ENCODE peak calls at places on chromosome 1, in seven cellular contexts. One of them, this sample, is unnamed.

GRCh38 chr1:174040387-174040786 is 18.2 kb upstream of the RC3H1 start:
- DNase-seq in brain microvascular endothelial cell: peak; percentile 89
- DNase-seq in aorta: no peak
- DNase-seq in cardiac muscle cell: no peak
- DNase-seq in BJ: no peak
- DNase-seq in uterus: no peak
- DNase-seq in neural progenitor cell: no peak
- DNase-seq in this sample: no peak

GRCh38 chr1:7253118-7253480 is 467.8 kb downstream of the CAMTA1 start:
- DNase-seq in brain microvascular endothelial cell: peak; percentile 61
- DNase-seq in aorta: no peak
- DNase-seq in cardiac muscle cell: no peak
- DNase-seq in BJ: no peak
- DNase-seq in uterus: no peak
- DNase-seq in neural progenitor cell: no peak
- DNase-seq in this sample: no peak

GRCh38 chr1:168714012-168714411 is 15.0 kb downstream of the DPT start:
- DNase-seq in brain microvascular endothelial cell: no peak
- DNase-seq in aorta: no peak
- DNase-seq in cardiac muscle cell: no peak
- DNase-seq in BJ: no peak
- DNase-seq in uterus: no peak
- DNase-seq in neural progenitor cell: no peak
- DNase-seq in this sample: no peak

GRCh38 chr1:9841460-9841859 is 17.7 kb upstream of the CLSTN1 start:
- DNase-seq in brain microvascular endothelial cell: no peak
- DNase-seq in aorta: no peak
- DNase-seq in cardiac muscle cell: no peak
- DNase-seq in BJ: no peak
- DNase-seq in uterus: no peak
- DNase-seq in neural progenitor cell: no peak
- DNase-seq in this sample: no peak

GRCh38 chr1:165847486-165847885 is 20.1 kb downstream of the UCK2 start:
- DNase-seq in brain microvascular endothelial cell: no peak
- DNase-seq in aorta: no peak
- DNase-seq in cardiac muscle cell: no peak
- DNase-seq in BJ: no peak
- DNase-seq in uterus: no peak
- DNase-seq in neural progenitor cell: no peak
- DNase-seq in this sample: no peak

GRCh38 chr1:15186846-15187151 is 33.3 kb downstream of the TMEM51 start:
- DNase-seq in brain microvascular endothelial cell: no peak
- DNase-seq in aorta: no peak
- DNase-seq in cardiac muscle cell: no peak
- DNase-seq in BJ: no peak
- DNase-seq in uterus: no peak
- DNase-seq in neural progenitor cell: peak; percentile 43
- DNase-seq in this sample: no peak

GRCh38 chr1:233547726-233548125 is 66.2 kb upstream of the KCNK1 start:
- DNase-seq in brain microvascular endothelial cell: no peak
- DNase-seq in aorta: no peak
- DNase-seq in cardiac muscle cell: no peak
- DNase-seq in BJ: no peak
- DNase-seq in uterus: no peak
- DNase-seq in neural progenitor cell: no peak
- DNase-seq in this sample: no peak

GRCh38 chr1:84504580-84505021 is 1.6 kb upstream of the SPATA1 start:
- DNase-seq in brain microvascular endothelial cell: peak; percentile 58
- DNase-seq in aorta: no peak
- DNase-seq in cardiac muscle cell: peak; percentile 5
- DNase-seq in BJ: no peak
- DNase-seq in uterus: no peak
- DNase-seq in neural progenitor cell: peak; percentile 12
- DNase-seq in this sample: no peak

GRCh38 chr1:207941664-207942063 is 30.7 kb upstream of the CD34 start:
- DNase-seq in brain microvascular endothelial cell: peak; percentile 25
- DNase-seq in aorta: peak; percentile 90
- DNase-seq in cardiac muscle cell: no peak
- DNase-seq in BJ: no peak
- DNase-seq in uterus: peak; percentile 92
- DNase-seq in neural progenitor cell: no peak
- DNase-seq in this sample: no peak

GRCh38 chr1:83637586-83637985 is 361.3 kb downstream of the TTLL7 start:
- DNase-seq in brain microvascular endothelial cell: no peak
- DNase-seq in aorta: no peak
- DNase-seq in cardiac muscle cell: peak; percentile 12
- DNase-seq in BJ: no peak
- DNase-seq in uterus: no peak
- DNase-seq in neural progenitor cell: no peak
- DNase-seq in this sample: no peak

GRCh38 chr1:8434104-8434503 is 116.2 kb downstream of the SLC45A1 start:
- DNase-seq in brain microvascular endothelial cell: no peak
- DNase-seq in aorta: no peak
- DNase-seq in cardiac muscle cell: no peak
- DNase-seq in BJ: no peak
- DNase-seq in uterus: no peak
- DNase-seq in neural progenitor cell: no peak
- DNase-seq in this sample: no peak

GRCh38 chr1:179818743-179819173 is 58.8 kb downstream of the TOR1AIP2 start:
- DNase-seq in brain microvascular endothelial cell: no peak
- DNase-seq in aorta: peak; percentile 60
- DNase-seq in cardiac muscle cell: no peak
- DNase-seq in BJ: no peak
- DNase-seq in uterus: peak; percentile 37
- DNase-seq in neural progenitor cell: no peak
- DNase-seq in this sample: no peak

GRCh38 chr1:59971464-59971911 is 44.9 kb upstream of the CYP2J2 start:
- DNase-seq in brain microvascular endothelial cell: peak; percentile 64
- DNase-seq in aorta: peak; percentile 91
- DNase-seq in cardiac muscle cell: peak; percentile 76
- DNase-seq in BJ: no peak
- DNase-seq in uterus: peak; percentile 68
- DNase-seq in neural progenitor cell: peak; percentile 82
- DNase-seq in this sample: no peak

GRCh38 chr1:111242805-111243523 is 15.5 kb downstream of the CHI3L2 start:
- DNase-seq in brain microvascular endothelial cell: no peak
- DNase-seq in aorta: no peak
- DNase-seq in cardiac muscle cell: no peak
- DNase-seq in BJ: no peak
- DNase-seq in uterus: no peak
- DNase-seq in neural progenitor cell: no peak
- DNase-seq in this sample: no peak

GRCh38 chr1:75969550-75969949 is 37.3 kb upstream of the ASB17 start:
- DNase-seq in brain microvascular endothelial cell: peak; percentile 11
- DNase-seq in aorta: no peak
- DNase-seq in cardiac muscle cell: no peak
- DNase-seq in BJ: no peak
- DNase-seq in uterus: no peak
- DNase-seq in neural progenitor cell: no peak
- DNase-seq in this sample: no peak

GRCh38 chr1:232718928-232719927 is 86.0 kb upstream of the MAP10 start:
- DNase-seq in brain microvascular endothelial cell: no peak
- DNase-seq in aorta: no peak
- DNase-seq in cardiac muscle cell: no peak
- DNase-seq in BJ: no peak
- DNase-seq in uterus: no peak
- DNase-seq in neural progenitor cell: peak; percentile 17
- DNase-seq in this sample: no peak

GRCh38 chr1:41482001-41482765 is 2.3 kb downstream of the EDN2 start:
- DNase-seq in brain microvascular endothelial cell: no peak
- DNase-seq in aorta: peak; percentile 74
- DNase-seq in cardiac muscle cell: no peak
- DNase-seq in BJ: no peak
- DNase-seq in uterus: peak; percentile 65
- DNase-seq in neural progenitor cell: no peak
- DNase-seq in this sample: no peak

GRCh38 chr1:59947047-59947938 is 20.7 kb upstream of the CYP2J2 start:
- DNase-seq in brain microvascular endothelial cell: peak; percentile 63
- DNase-seq in aorta: no peak
- DNase-seq in cardiac muscle cell: peak; percentile 82
- DNase-seq in BJ: no peak
- DNase-seq in uterus: peak; percentile 26
- DNase-seq in neural progenitor cell: peak; percentile 81
- DNase-seq in this sample: no peak

GRCh38 chr1:159991513-159991912 is 37.5 kb upstream of the SLAMF9 start:
- DNase-seq in brain microvascular endothelial cell: no peak
- DNase-seq in aorta: no peak
- DNase-seq in cardiac muscle cell: no peak
- DNase-seq in BJ: no peak
- DNase-seq in uterus: no peak
- DNase-seq in neural progenitor cell: no peak
- DNase-seq in this sample: no peak

GRCh38 chr1:220789532-220790147 is 2.9 kb downstream of the MTARC1 start:
- DNase-seq in brain microvascular endothelial cell: no peak
- DNase-seq in aorta: no peak
- DNase-seq in cardiac muscle cell: no peak
- DNase-seq in BJ: no peak
- DNase-seq in uterus: no peak
- DNase-seq in neural progenitor cell: no peak
- DNase-seq in this sample: no peak

GRCh38 chr1:63828322-63829044 is 54.7 kb downstream of the ROR1 start:
- DNase-seq in brain microvascular endothelial cell: no peak
- DNase-seq in aorta: no peak
- DNase-seq in cardiac muscle cell: no peak
- DNase-seq in BJ: no peak
- DNase-seq in uterus: no peak
- DNase-seq in neural progenitor cell: no peak
- DNase-seq in this sample: no peak

GRCh38 chr1:94983343-94983742 is 56.4 kb upstream of the CNN3 start:
- DNase-seq in brain microvascular endothelial cell: peak; percentile 89
- DNase-seq in aorta: no peak
- DNase-seq in cardiac muscle cell: no peak
- DNase-seq in BJ: no peak
- DNase-seq in uterus: peak; percentile 47
- DNase-seq in neural progenitor cell: no peak
- DNase-seq in this sample: no peak

GRCh38 chr1:239243003-239243402 is 143.4 kb upstream of the CHRM3 start:
- DNase-seq in brain microvascular endothelial cell: no peak
- DNase-seq in aorta: no peak
- DNase-seq in cardiac muscle cell: no peak
- DNase-seq in BJ: no peak
- DNase-seq in uterus: no peak
- DNase-seq in neural progenitor cell: peak; percentile 23
- DNase-seq in this sample: no peak

GRCh38 chr1:212554401-212554800 is 54.2 kb upstream of the ATF3 start:
- DNase-seq in brain microvascular endothelial cell: no peak
- DNase-seq in aorta: no peak
- DNase-seq in cardiac muscle cell: no peak
- DNase-seq in BJ: no peak
- DNase-seq in uterus: no peak
- DNase-seq in neural progenitor cell: no peak
- DNase-seq in this sample: no peak

GRCh38 chr1:34645109-34645688 is 109.6 kb upstream of the GJB5 start:
- DNase-seq in brain microvascular endothelial cell: no peak
- DNase-seq in aorta: no peak
- DNase-seq in cardiac muscle cell: no peak
- DNase-seq in BJ: no peak
- DNase-seq in uterus: no peak
- DNase-seq in neural progenitor cell: no peak
- DNase-seq in this sample: no peak

DNA sequence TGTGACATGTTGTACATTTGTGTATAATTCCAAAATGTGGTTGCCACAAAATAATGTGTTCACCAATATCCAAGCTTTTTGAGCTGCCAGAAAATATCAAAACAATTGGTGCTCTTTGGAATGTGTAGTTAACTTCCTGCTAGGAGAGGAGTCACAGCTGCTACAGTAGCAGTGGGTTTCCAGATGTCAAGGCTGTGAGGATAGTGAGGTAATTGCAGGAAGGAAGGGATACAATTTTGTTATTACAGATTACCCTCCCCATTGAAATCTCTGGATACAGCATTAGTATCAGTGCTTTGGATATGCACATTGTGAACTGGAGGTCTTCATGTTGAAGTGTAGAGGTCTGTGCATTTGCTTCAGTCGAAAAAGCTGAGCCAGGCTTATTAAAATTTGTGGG is 253.2 kb downstream of the PTPRC start:
- DNase-seq in brain microvascular endothelial cell: peak; percentile 63
- DNase-seq in aorta: no peak
- DNase-seq in cardiac muscle cell: no peak
- DNase-seq in BJ: no peak
- DNase-seq in uterus: no peak
- DNase-seq in neural progenitor cell: no peak
- DNase-seq in this sample: no peak
- H3K36me3 ChIP-seq in brain microvascular endothelial cell: no peaks in the 10 kb centered on the region
- H3K36me3 ChIP-seq in aorta: no peaks in the 10 kb centered on the region
- H3K36me3 ChIP-seq in cardiac muscle cell: no peaks in the 10 kb centered on the region
- H3K36me3 ChIP-seq in BJ: no peaks in the 10 kb centered on the region
- H3K36me3 ChIP-seq in uterus: no peaks in the 10 kb centered on the region
- H3K36me3 ChIP-seq in neural progenitor cell: no peaks in the 10 kb centered on the region
- H3K36me3 ChIP-seq in this sample: no peaks in the 10 kb centered on the region

DNA sequence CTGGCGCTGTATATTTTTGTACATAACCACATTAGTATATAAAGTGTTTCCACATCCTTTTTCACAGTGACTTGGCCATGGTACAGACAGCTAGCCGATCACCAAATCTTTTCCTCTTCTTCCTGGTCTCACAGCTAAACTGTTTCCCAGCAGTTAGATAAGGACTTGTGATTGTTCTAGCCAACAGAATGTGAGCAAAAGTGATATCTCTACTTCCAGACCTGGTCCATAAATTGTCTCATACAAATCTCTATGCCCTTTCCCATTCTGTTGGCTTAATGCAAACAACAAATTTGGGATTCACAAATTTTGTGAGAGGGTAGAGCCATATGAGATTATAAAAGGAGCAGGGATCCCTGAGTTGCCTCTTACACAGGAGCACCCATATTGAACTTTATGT is 19.5 kb downstream of the PAFAH2 start:
- DNase-seq in brain microvascular endothelial cell: no peak
- DNase-seq in aorta: no peak
- DNase-seq in cardiac muscle cell: no peak
- DNase-seq in BJ: no peak
- DNase-seq in uterus: no peak
- DNase-seq in neural progenitor cell: no peak
- DNase-seq in this sample: no peak
- H3K36me3 ChIP-seq in brain microvascular endothelial cell: peaks cover 20% of the 10 kb centered on the region
- H3K36me3 ChIP-seq in aorta: peaks cover 5% of the 10 kb centered on the region
- H3K36me3 ChIP-seq in cardiac muscle cell: peaks cover 30% of the 10 kb centered on the region
- H3K36me3 ChIP-seq in BJ: peaks cover 7% of the 10 kb centered on the region
- H3K36me3 ChIP-seq in uterus: no peaks in the 10 kb centered on the region
- H3K36me3 ChIP-seq in neural progenitor cell: no peaks in the 10 kb centered on the region
- H3K36me3 ChIP-seq in this sample: no peaks in the 10 kb centered on the region

GRCh38 chr1:93143729-93144229 is 36.4 kb downstream of the TMED5 start:
- DNase-seq in brain microvascular endothelial cell: no peak
- DNase-seq in aorta: no peak
- DNase-seq in cardiac muscle cell: no peak
- DNase-seq in BJ: no peak
- DNase-seq in uterus: no peak
- DNase-seq in neural progenitor cell: no peak
- DNase-seq in this sample: no peak
- H3K36me3 ChIP-seq in brain microvascular endothelial cell: no peaks in the 10 kb centered on the region
- H3K36me3 ChIP-seq in aorta: peaks cover 5% of the 10 kb centered on the region
- H3K36me3 ChIP-seq in cardiac muscle cell: peaks cover 18% of the 10 kb centered on the region
- H3K36me3 ChIP-seq in BJ: no peaks in the 10 kb centered on the region
- H3K36me3 ChIP-seq in uterus: no peaks in the 10 kb centered on the region
- H3K36me3 ChIP-seq in neural progenitor cell: peaks cover 20% of the 10 kb centered on the region
- H3K36me3 ChIP-seq in this sample: no peaks in the 10 kb centered on the region

DNA sequence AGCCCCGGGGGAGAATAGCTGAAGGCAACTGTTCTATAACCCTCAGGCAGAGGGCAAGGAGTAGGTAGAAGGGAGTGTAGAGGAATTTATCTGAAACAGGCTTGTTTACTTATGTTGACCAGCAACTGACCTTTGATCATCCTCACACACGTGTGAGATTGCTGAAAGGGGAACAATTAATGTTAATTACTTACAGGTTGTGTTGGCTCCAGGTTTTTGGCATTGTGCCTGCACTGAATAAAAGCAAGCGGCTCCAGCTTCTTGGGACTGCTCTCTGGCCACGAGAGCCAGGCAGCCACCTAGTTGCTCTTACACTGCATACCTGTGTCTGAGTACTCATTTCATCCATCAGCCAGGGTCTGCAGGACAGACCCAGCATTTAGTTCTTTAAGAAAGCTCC is 41.3 kb upstream of the ARHGEF10L start:
- DNase-seq in brain microvascular endothelial cell: no peak
- DNase-seq in aorta: no peak
- DNase-seq in cardiac muscle cell: no peak
- DNase-seq in BJ: no peak
- DNase-seq in uterus: no peak
- DNase-seq in neural progenitor cell: no peak
- DNase-seq in this sample: no peak
- H3K36me3 ChIP-seq in brain microvascular endothelial cell: no peaks in the 10 kb centered on the region
- H3K36me3 ChIP-seq in aorta: no peaks in the 10 kb centered on the region
- H3K36me3 ChIP-seq in cardiac muscle cell: no peaks in the 10 kb centered on the region
- H3K36me3 ChIP-seq in BJ: no peaks in the 10 kb centered on the region
- H3K36me3 ChIP-seq in uterus: no peaks in the 10 kb centered on the region
- H3K36me3 ChIP-seq in neural progenitor cell: no peaks in the 10 kb centered on the region
- H3K36me3 ChIP-seq in this sample: no peaks in the 10 kb centered on the region

This sample was measured in kidney epithelial cell.